ENCODE peak calls at places on chromosomes 11 and 22, in seven cellular contexts. B is GM04503; E is PC-9; I is CD8-positive, alpha-beta T cell; Y is Kasumi-1; A is HFFc6; V is RWPE1. C is an unnamed sample.

GRCh38 chr11:35178862-35179261 is 39.9 kb downstream of the CD44 start:
- DNase-seq in V (peak), B (no peak), E (no peak), I (no peak), A (no peak), Y (no peak), C (no peak)

GRCh38 chr11:46625406-46625805 is 8.1 kb downstream of the ATG13 start:
- DNase-seq in Y (no peak), A (no peak), E (no peak), I (no peak), V (no peak), B (no peak), C (no peak)

GRCh38 chr22:42291287-42291686 is 20.8 kb upstream of the TCF20 start:
- DNase-seq in I (no peak), B (no peak), E (no peak), Y (no peak), V (no peak), A (no peak), C (no peak)

GRCh38 chr22:41746563-41747400 is 47.5 kb downstream of the MEI1 start:
- DNase-seq in B (peak), Y (peak), A (peak), I (peak), V (peak), E (peak), C (peak)

GRCh38 chr11:122807731-122808485 is 30.4 kb upstream of the CRTAM start:
- DNase-seq in V (no peak), B (no peak), I (no peak), A (no peak), E (no peak), Y (no peak), C (no peak)

GRCh38 chr22:48632641-48633246 is 1194.9 kb downstream of the BRD1 start:
- DNase-seq in I (no peak), A (no peak), V (no peak), E (no peak), B (no peak), Y (no peak), C (no peak)

GRCh38 chr11:65780770-65781151 is at the start of gene AP5B1:
- DNase-seq in I (peak), B (no peak), A (peak), E (peak), V (peak), Y (no peak), C (peak)

GRCh38 chr11:12392672-12393071 is 15.3 kb downstream of the PARVA start:
- DNase-seq in B (no peak), Y (no peak), A (no peak), E (no peak), I (no peak), V (peak), C (no peak)

GRCh38 chr22:40560551-40560950 is 76.0 kb downstream of the MRTFA start:
- DNase-seq in B (no peak), V (no peak), A (peak), I (no peak), Y (no peak), E (no peak), C (no peak)

GRCh38 chr11:13923716-13924650 is 38.5 kb upstream of the SPON1 start:
- DNase-seq in Y (peak), E (peak), B (no peak), V (no peak), I (peak), A (no peak), C (no peak)

GRCh38 chr11:21811572-21811971 is 381.3 kb upstream of the ANO5 start:
- DNase-seq in E (no peak), A (no peak), V (no peak), B (no peak), Y (no peak), I (no peak), C (no peak)

C was measured in T-helper 1 cell.